ENCODE peak calls at places on chromosomes 16 and 17, in seven cellular contexts. Q is IMR-90, O is mesenchymal stem cell, R is H9, N is trophoblast cell, E is neuronal stem cell, C is H1. I is an unnamed sample.

GRCh38 chr16:70743791-70744190 is 57.2 kb downstream of the VAC14 start:
- DNase-seq in Q (no peak), O (no peak), R (no peak), N (no peak), E (no peak), C (no peak), I (no peak)

GRCh38 chr17:81304196-81305015 is 9.3 kb upstream of the SLC38A10 start:
- DNase-seq in Q (no peak), O (no peak), R (no peak), N (no peak), E (no peak), C (no peak), I (no peak)

GRCh38 chr17:66426397-66427033 is 124.1 kb downstream of the PRKCA start:
- DNase-seq in Q (peak), O (no peak), R (peak), N (no peak), E (no peak), C (no peak), I (peak)

GRCh38 chr17:47239663-47240374 is 13.8 kb upstream of the ITGB3 start:
- DNase-seq in Q (peak), O (peak), R (no peak), N (peak), E (no peak), C (no peak), I (no peak)

GRCh38 chr16:89104930-89105571 is 11.4 kb downstream of the ACSF3 start:
- DNase-seq in Q (no peak), O (no peak), R (no peak), N (no peak), E (no peak), C (no peak), I (no peak)

GRCh38 chr16:66858740-66859396 is 14.7 kb downstream of the CA7 start:
- DNase-seq in Q (peak), O (peak), R (no peak), N (no peak), E (no peak), C (no peak), I (no peak)

GRCh38 chr17:27349540-27350021 is 55.7 kb downstream of the WSB1 start:
- DNase-seq in Q (no peak), O (no peak), R (peak), N (peak), E (no peak), C (no peak), I (peak)

GRCh38 chr16:1019234-1019933 is 37.8 kb downstream of the SOX8 start:
- DNase-seq in Q (peak), O (no peak), R (no peak), N (no peak), E (peak), C (no peak), I (no peak)

GRCh38 chr17:74180336-74180735 is 23.1 kb upstream of the RPL38 start:
- DNase-seq in Q (no peak), O (no peak), R (peak), N (no peak), E (no peak), C (no peak), I (no peak)

GRCh38 chr17:56314026-56314425 is 160.8 kb downstream of the ANKFN1 start:
- DNase-seq in Q (peak), O (no peak), R (no peak), N (no peak), E (no peak), C (no peak), I (no peak)

GRCh38 chr16:9372934-9373890 is 281.8 kb downstream of the HAPSTR1 start:
- DNase-seq in Q (no peak), O (no peak), R (no peak), N (no peak), E (no peak), C (no peak), I (peak)

GRCh38 chr17:78415821-78416301 is 37.4 kb downstream of the PGS1 start:
- DNase-seq in Q (peak), O (peak), R (no peak), N (peak), E (no peak), C (no peak), I (no peak)

GRCh38 chr17:21033350-21033749 is 9.5 kb downstream of the USP22 start:
- DNase-seq in Q (peak), O (peak), R (no peak), N (no peak), E (no peak), C (no peak), I (no peak)

GRCh38 chr17:3738562-3739295 is 15.0 kb downstream of the HASPIN start:
- DNase-seq in Q (peak), O (no peak), R (no peak), N (peak), E (no peak), C (no peak), I (peak)

DNA sequence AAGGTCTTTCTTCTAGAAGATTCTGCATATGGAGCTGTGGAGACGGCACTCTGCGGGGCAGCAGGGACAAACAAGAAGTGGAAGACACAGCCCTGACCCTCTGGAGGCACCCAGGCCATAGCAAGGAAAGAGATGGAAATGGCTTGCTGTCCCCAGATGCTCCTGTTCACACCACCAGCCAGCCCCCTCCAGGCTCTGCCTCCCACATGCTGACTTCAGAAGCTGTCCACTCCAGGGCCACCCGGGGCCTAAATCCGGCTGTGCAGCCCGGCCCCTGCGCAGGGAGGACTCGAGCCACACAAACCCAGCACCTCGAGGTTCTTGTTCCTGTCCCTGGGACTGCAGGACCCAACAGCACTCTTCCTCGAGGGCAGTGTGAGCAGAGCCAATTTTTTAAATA is 16.6 kb downstream of the RBFOX3 start:
- DNase-seq in Q (no peak), O (no peak), R (no peak), N (no peak), E (no peak), C (no peak), I (no peak)
- H3K23ac ChIP-seq in Q (no peak), O (no peak), R (no peak), N (no peak), E (no peak), C (no peak), I (peak)

GRCh38 chr17:45963258-45963657 is 35.8 kb upstream of the STH start:
- DNase-seq in Q (no peak), O (no peak), R (no peak), N (no peak), E (no peak), C (no peak), I (no peak)
- H3K23ac ChIP-seq in Q (no peak), O (no peak), R (no peak), N (no peak), E (peak), C (no peak), I (no peak)

GRCh38 chr16:68071547-68071901 is 13.6 kb upstream of the NFATC3 start:
- DNase-seq in Q (no peak), O (no peak), R (no peak), N (no peak), E (no peak), C (no peak), I (no peak)

GRCh38 chr16:68070811-68071546 is 14.2 kb upstream of the NFATC3 start:
- DNase-seq in Q (no peak), O (no peak), R (no peak), N (no peak), E (no peak), C (no peak), I (no peak)

GRCh38 chr16:68068926-68069325 is 16.2 kb upstream of the NFATC3 start:
- DNase-seq in Q (no peak), O (no peak), R (no peak), N (no peak), E (no peak), C (no peak), I (no peak)

GRCh38 chr16:68070249-68070725 is 14.9 kb upstream of the NFATC3 start:
- DNase-seq in Q (no peak), O (no peak), R (no peak), N (no peak), E (no peak), C (no peak), I (no peak)

DNA sequence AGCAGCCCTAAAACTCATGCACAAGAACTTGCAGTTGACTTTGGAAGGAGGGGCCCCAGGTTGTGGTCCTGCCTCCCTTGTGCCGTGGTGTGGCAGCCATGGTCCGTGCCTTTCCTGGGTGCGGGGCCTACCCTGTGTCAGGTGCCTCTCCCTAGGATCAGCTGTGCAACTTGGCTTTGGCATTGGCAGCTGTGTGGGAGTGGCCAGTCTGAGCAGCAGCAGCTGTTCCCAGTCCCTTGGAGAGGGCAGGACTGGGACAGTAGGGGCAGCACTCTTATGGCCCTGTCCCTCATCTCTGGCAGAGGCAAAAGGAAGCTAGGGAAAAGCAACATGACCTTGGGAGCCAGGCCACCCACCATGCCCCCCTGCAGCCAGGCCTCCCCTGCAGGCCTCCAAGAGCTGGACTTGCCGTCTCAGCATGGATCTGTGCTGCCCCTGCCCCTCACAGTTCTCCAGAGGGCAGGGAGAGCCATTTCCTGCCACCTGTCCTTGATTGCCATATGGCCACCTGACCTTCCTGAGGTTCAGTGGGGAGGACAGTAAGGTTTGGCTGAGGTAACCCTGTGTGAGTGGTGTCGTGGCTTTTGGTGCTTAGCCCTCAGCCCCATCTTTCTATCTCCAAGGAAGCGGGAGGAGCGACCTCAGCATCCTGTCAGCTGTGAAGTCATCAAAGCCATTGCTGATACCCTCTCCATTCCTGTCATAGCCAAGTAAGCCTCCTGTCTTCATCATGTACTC is 15.5 kb upstream of the NFATC3 start:
- DNase-seq in Q (no peak), O (no peak), R (no peak), N (no peak), E (no peak), C (no peak), I (no peak)
- H3K23ac ChIP-seq in Q (no peak), O (no peak), R (no peak), N (no peak), E (peak), C (no peak), I (no peak)

GRCh38 chr16:12054396-12054795 is 77.9 kb downstream of the SNX29 start:
- DNase-seq in Q (no peak), O (no peak), R (no peak), N (no peak), E (no peak), C (no peak), I (no peak)
- H3K23ac ChIP-seq in Q (no peak), O (no peak), R (no peak), N (no peak), E (no peak), C (no peak), I (no peak)